ENCODE peak calls at places on chromosome 5, in four cellular contexts. Q is K562, Z is GM12878, I is HepG2. U is an unnamed sample.
A peak's percentile ranks its signal among the peaks of the same experiment; 100 is the strongest.

GRCh38 chr5:139667001-139667729 is 19.0 kb downstream of the CXXC5 start:
- DNase-seq in Q (no peak), Z (no peak), I (no peak), U (no peak)

GRCh38 chr5:159504857-159505304 is 174.6 kb upstream of the IL12B start:
- DNase-seq in Q (no peak), Z (no peak), I (no peak), U (no peak)

GRCh38 chr5:107372723-107373487 is 297.8 kb downstream of the EFNA5 start:
- DNase-seq in Q (no peak), Z (no peak), I (no peak), U (no peak)

GRCh38 chr5:74543162-74543995 is 97.1 kb downstream of the ENC1 start:
- DNase-seq in Q (no peak), Z (no peak), I (no peak), U (peak; percentile 51)

GRCh38 chr5:65105301-65105700 is 336.6 kb downstream of the CWC27 start:
- DNase-seq in Q (no peak), Z (no peak), I (no peak), U (no peak)

GRCh38 chr5:149381261-149381985 is 2.3 kb upstream of the IL17B start:
- DNase-seq in Q (no peak), Z (no peak), I (no peak), U (no peak)

GRCh38 chr5:150656191-150657132 is 4.6 kb upstream of the MYOZ3 start:
- DNase-seq in Q (peak; percentile 99), Z (peak; percentile 11), I (peak; percentile 35), U (peak; percentile 98)

GRCh38 chr5:83589786-83590185 is 118.2 kb downstream of the VCAN start:
- DNase-seq in Q (no peak), Z (no peak), I (no peak), U (no peak)

GRCh38 chr5:2352101-2352861 is 399.2 kb downstream of the IRX2 start:
- DNase-seq in Q (no peak), Z (no peak), I (peak; percentile 90), U (no peak)

GRCh38 chr5:1008451-1009358 is at the start of gene NKD2:
- DNase-seq in Q (peak; percentile 89), Z (no peak), I (no peak), U (peak; percentile 87)

GRCh38 chr5:5979362-5979760 is 399.0 kb downstream of the MED10 start:
- DNase-seq in Q (no peak), Z (no peak), I (no peak), U (no peak)

GRCh38 chr5:30926181-30926580 is 267.3 kb upstream of the CDH6 start:
- DNase-seq in Q (no peak), Z (no peak), I (no peak), U (no peak)

GRCh38 chr5:160439205-160439600 is 17.5 kb downstream of the PTTG1 start:
- DNase-seq in Q (peak; percentile 84), Z (peak; percentile 89), I (peak; percentile 69), U (peak; percentile 83)

GRCh38 chr5:58314356-58315045 is 145.4 kb downstream of the PLK2 start:
- DNase-seq in Q (no peak), Z (no peak), I (no peak), U (no peak)

GRCh38 chr5:137627730-137628129 is 108.2 kb downstream of the KLHL3 start:
- DNase-seq in Q (no peak), Z (no peak), I (no peak), U (no peak)

GRCh38 chr5:6279607-6280006 is 98.7 kb downstream of the MED10 start:
- DNase-seq in Q (no peak), Z (no peak), I (no peak), U (no peak)

GRCh38 chr5:118435131-118435530 is 553.2 kb downstream of the DTWD2 start:
- DNase-seq in Q (no peak), Z (no peak), I (no peak), U (no peak)
- TF ChIP-seq FOXK2 in Q (no peak), Z (no peak), I (no peak), U (no peak)

GRCh38 chr5:55304584-55304983 is 2.9 kb downstream of the DHX29 start:
- DNase-seq in Q (peak; percentile 24), Z (no peak), I (no peak), U (no peak)

GRCh38 chr5:55308254-55308836 is 556 bp downstream of the MTREX start:
- DNase-seq in Q (peak; percentile 19), Z (no peak), I (peak; percentile 4), U (peak; percentile 24)

GRCh38 chr5:55307383-55308253 is at the start of the genes DHX29 and MTREX:
- DNase-seq in Q (peak; percentile 78), Z (peak; percentile 63), I (peak; percentile 82), U (peak; percentile 88)

GRCh38 chr5:55303238-55303690 is 4.2 kb downstream of the DHX29 start:
- DNase-seq in Q (no peak), Z (no peak), I (no peak), U (no peak)

GRCh38 chr5:55306641-55307382 is 682 bp downstream of the DHX29 start:
- DNase-seq in Q (no peak), Z (no peak), I (peak; percentile 27), U (peak; percentile 18)
- TF ChIP-seq FOXK2 in Q (no peak), Z (no peak), I (no peak), U (no peak)

DNA sequence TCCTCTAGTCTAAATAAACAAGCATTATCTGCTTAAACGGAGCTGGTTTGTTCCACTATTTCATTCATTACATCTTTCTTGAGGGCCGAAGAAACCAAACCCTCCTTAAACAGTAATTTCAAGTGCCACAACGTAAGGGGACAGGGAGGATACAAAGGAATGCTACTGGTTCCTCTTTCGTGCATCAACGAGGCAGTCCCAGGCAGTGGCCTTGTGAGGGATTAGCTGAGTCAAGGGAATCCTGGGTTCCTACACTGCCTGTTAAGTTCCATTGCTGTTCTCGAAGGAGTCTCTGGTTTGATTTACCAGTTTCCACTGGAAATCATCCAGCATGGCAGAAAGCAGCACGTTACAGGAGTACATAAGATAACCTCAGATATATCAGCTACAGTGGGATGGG is 2.4 kb upstream of the RANBP3L start:
- DNase-seq in Q (no peak), Z (no peak), I (no peak), U (no peak)
- TF ChIP-seq FOXK2 in Q (no peak), Z (no peak), I (no peak), U (no peak)

GRCh38 chr5:172696171-172696849 is 55.2 kb downstream of the NEURL1B start:
- DNase-seq in Q (no peak), Z (no peak), I (no peak), U (no peak)
- TF ChIP-seq FOXK2 in Q (no peak), Z (no peak), I (no peak), U (no peak)

DNA sequence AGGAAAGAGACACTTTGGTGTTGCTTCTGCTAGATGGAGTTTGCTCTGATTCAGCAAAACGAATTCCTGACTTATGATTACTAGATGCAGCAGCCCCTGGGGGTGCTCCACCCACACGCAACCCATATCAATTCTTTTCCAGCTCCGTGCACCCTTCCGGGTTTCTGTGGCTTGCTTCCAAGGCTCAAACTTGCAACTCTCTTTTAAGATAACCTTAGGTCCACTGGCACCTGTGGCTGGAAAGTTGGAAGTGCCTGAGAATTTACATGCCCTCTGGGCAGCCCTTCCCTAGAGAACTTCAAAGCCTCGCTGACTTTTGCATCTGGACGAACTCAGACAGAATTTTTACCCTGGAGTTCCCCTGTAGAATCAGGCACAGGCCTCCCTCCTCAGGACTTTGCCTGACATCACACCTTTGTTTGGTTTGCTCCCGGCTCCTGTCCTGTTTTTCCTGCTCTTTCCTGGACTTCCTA is 224.9 kb downstream of the SNX18 start:
- DNase-seq in Q (peak; percentile 69), Z (no peak), I (no peak), U (no peak)
- TF ChIP-seq FOXK2 in Q (no peak), Z (no peak), I (no peak), U (no peak)

GRCh38 chr5:178199581-178200434 is 4.5 kb upstream of the HNRNPAB start:
- DNase-seq in Q (no peak), Z (no peak), I (no peak), U (no peak)
- TF ChIP-seq FOXK2 in Q (no peak), Z (no peak), I (no peak), U (no peak)

GRCh38 chr5:151770383-151771258 is 1.1 kb upstream of the G3BP1 start:
- DNase-seq in Q (peak; percentile 69), Z (no peak), I (no peak), U (peak; percentile 67)
- TF ChIP-seq FOXK2 in Q (no peak), Z (no peak), I (no peak), U (no peak)

DNA sequence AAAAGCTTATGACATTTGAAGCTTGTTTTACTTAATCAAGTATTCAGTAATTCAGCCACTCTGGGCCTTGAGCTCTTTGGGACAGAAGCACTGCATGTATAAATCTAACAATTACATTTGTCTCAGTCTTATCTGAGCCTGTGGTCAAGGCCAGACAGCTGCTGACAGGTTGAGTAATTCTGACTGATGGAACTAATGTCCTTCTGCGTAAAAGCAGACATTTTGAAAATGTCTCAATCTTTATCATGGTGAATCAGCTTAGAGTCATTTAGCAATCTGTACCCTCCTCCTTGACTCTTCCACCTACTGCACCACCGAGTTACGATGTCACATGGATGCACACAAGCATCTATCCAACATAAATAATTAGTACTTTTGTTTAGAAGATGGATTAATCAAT is 400.0 kb downstream of the ARRDC3 start:
- DNase-seq in Q (peak; percentile 57), Z (no peak), I (peak; percentile 66), U (peak; percentile 22)
- TF ChIP-seq FOXK2 in Q (no peak), Z (no peak), I (no peak), U (no peak)

DNA sequence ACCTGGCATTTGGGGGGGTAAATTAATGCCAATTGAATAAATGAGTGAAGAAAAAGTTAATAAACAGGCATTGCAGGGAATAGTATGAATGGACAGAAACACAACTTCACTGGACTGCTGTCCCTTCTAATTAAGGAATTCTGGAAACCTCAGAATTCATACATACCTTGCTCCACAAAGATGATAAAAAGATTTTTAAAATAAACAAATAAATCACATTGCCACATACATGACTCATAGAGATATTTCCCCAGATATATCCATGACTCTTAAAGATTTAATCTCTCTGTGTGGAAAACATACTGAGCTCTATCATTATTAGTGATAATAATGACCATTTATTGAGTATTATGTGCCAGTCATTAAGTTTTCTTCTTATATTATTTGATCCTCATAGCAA is 469.0 kb upstream of the MEF2C start:
- DNase-seq in Q (no peak), Z (no peak), I (no peak), U (no peak)
- TF ChIP-seq FOXK2 in Q (no peak), Z (no peak), I (no peak), U (no peak)

DNA sequence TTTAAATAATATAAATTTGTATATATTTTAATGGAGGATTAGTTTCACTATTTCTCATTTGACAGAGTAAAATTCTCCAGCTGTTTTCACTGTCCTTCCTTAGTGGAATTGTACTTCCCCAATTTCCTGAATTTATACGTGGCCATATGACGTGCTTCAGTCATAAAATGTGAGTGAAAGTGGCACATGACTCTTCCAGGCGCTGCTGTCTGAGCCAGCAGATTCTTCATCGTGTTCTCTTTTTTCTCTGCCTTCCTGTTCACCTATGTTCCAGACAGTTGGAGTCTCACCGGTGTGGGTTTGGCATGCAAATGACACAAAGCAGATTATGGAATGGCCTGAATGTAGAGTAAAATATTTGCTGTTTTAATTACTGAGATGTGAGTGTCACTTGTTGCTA is 684.1 kb downstream of the SEMA5A start:
- DNase-seq in Q (no peak), Z (no peak), I (no peak), U (no peak)
- TF ChIP-seq FOXK2 in Q (no peak), Z (no peak), I (no peak), U (no peak)